ENCODE peak calls at places on chromosomes 5 and 9, in six cellular contexts. One of them, this sample, is unnamed. For H3K4me1, the result is how much of the 10 kb centered on the place peaks cover.

GRCh38 chr9:35688558-35689350 is 971 bp downstream of the TPM2 start:
- DNase-seq in endothelial cell of umbilical vein: peak
- DNase-seq in keratinocyte: no peak
- DNase-seq in heart right ventricle: no peak
- DNase-seq in esophagus squamous epithelium: no peak
- DNase-seq in pancreas: no peak
- DNase-seq in this sample: peak

GRCh38 chr9:109640232-109641078 is 139.5 kb upstream of the PALM2AKAP2 start:
- DNase-seq in endothelial cell of umbilical vein: no peak
- DNase-seq in keratinocyte: no peak
- DNase-seq in heart right ventricle: peak
- DNase-seq in esophagus squamous epithelium: no peak
- DNase-seq in pancreas: peak
- DNase-seq in this sample: peak

GRCh38 chr5:36403601-36404311 is 102.1 kb upstream of the RANBP3L start:
- DNase-seq in endothelial cell of umbilical vein: no peak
- DNase-seq in keratinocyte: no peak
- DNase-seq in heart right ventricle: peak
- DNase-seq in esophagus squamous epithelium: no peak
- DNase-seq in pancreas: no peak
- DNase-seq in this sample: peak

GRCh38 chr5:6704361-6704851 is 8.8 kb upstream of the TENT4A start:
- DNase-seq in endothelial cell of umbilical vein: peak
- DNase-seq in keratinocyte: peak
- DNase-seq in heart right ventricle: peak
- DNase-seq in esophagus squamous epithelium: no peak
- DNase-seq in pancreas: peak
- DNase-seq in this sample: peak

GRCh38 chr9:120402741-120403542 is 177.0 kb downstream of the CDK5RAP2 start:
- DNase-seq in endothelial cell of umbilical vein: no peak
- DNase-seq in keratinocyte: peak
- DNase-seq in heart right ventricle: no peak
- DNase-seq in esophagus squamous epithelium: no peak
- DNase-seq in pancreas: no peak
- DNase-seq in this sample: peak

GRCh38 chr9:124574534-124574933 is 67.3 kb upstream of the NR5A1 start:
- DNase-seq in endothelial cell of umbilical vein: no peak
- DNase-seq in keratinocyte: no peak
- DNase-seq in heart right ventricle: no peak
- DNase-seq in esophagus squamous epithelium: no peak
- DNase-seq in pancreas: no peak
- DNase-seq in this sample: no peak

GRCh38 chr9:136541179-136541578 is 4.7 kb downstream of the NOTCH1 start:
- DNase-seq in endothelial cell of umbilical vein: peak
- DNase-seq in keratinocyte: no peak
- DNase-seq in heart right ventricle: no peak
- DNase-seq in esophagus squamous epithelium: no peak
- DNase-seq in pancreas: no peak
- DNase-seq in this sample: no peak

GRCh38 chr5:97553829-97554452 is 370.9 kb upstream of the RIOK2 start:
- DNase-seq in endothelial cell of umbilical vein: no peak
- DNase-seq in keratinocyte: no peak
- DNase-seq in heart right ventricle: no peak
- DNase-seq in esophagus squamous epithelium: no peak
- DNase-seq in pancreas: no peak
- DNase-seq in this sample: no peak

GRCh38 chr5:58382131-58382534 is 77.8 kb downstream of the PLK2 start:
- DNase-seq in endothelial cell of umbilical vein: no peak
- DNase-seq in keratinocyte: no peak
- DNase-seq in heart right ventricle: peak
- DNase-seq in esophagus squamous epithelium: no peak
- DNase-seq in pancreas: no peak
- DNase-seq in this sample: no peak

GRCh38 chr5:128111818-128112448 is 28.4 kb downstream of the SLC12A2 start:
- DNase-seq in endothelial cell of umbilical vein: peak
- DNase-seq in keratinocyte: no peak
- DNase-seq in heart right ventricle: no peak
- DNase-seq in esophagus squamous epithelium: no peak
- DNase-seq in pancreas: no peak
- DNase-seq in this sample: peak

GRCh38 chr5:16936150-16937022 is at the start of gene MYO10:
- DNase-seq in endothelial cell of umbilical vein: peak
- DNase-seq in keratinocyte: no peak
- DNase-seq in heart right ventricle: peak
- DNase-seq in esophagus squamous epithelium: no peak
- DNase-seq in pancreas: peak
- DNase-seq in this sample: peak

GRCh38 chr9:89877051-89878002 is 272.5 kb downstream of the GADD45G start:
- DNase-seq in endothelial cell of umbilical vein: no peak
- DNase-seq in keratinocyte: no peak
- DNase-seq in heart right ventricle: no peak
- DNase-seq in esophagus squamous epithelium: no peak
- DNase-seq in pancreas: no peak
- DNase-seq in this sample: peak

GRCh38 chr5:118407958-118408357 is 580.4 kb downstream of the DTWD2 start:
- DNase-seq in endothelial cell of umbilical vein: no peak
- DNase-seq in keratinocyte: no peak
- DNase-seq in heart right ventricle: no peak
- DNase-seq in esophagus squamous epithelium: no peak
- DNase-seq in pancreas: no peak
- DNase-seq in this sample: no peak

GRCh38 chr9:135340143-135340655 is 139.4 kb upstream of the PPP1R26 start:
- DNase-seq in endothelial cell of umbilical vein: no peak
- DNase-seq in keratinocyte: no peak
- DNase-seq in heart right ventricle: no peak
- DNase-seq in esophagus squamous epithelium: no peak
- DNase-seq in pancreas: no peak
- DNase-seq in this sample: peak

GRCh38 chr5:139705191-139705590 is 57.0 kb downstream of the CXXC5 start:
- DNase-seq in endothelial cell of umbilical vein: no peak
- DNase-seq in keratinocyte: no peak
- DNase-seq in heart right ventricle: no peak
- DNase-seq in esophagus squamous epithelium: no peak
- DNase-seq in pancreas: no peak
- DNase-seq in this sample: peak

GRCh38 chr5:134784241-134784920 is 25.8 kb downstream of the DDX46 start:
- DNase-seq in endothelial cell of umbilical vein: peak
- DNase-seq in keratinocyte: no peak
- DNase-seq in heart right ventricle: no peak
- DNase-seq in esophagus squamous epithelium: no peak
- DNase-seq in pancreas: no peak
- DNase-seq in this sample: no peak

GRCh38 chr5:138752341-138752950 is 779 bp upstream of the CTNNA1 start:
- DNase-seq in endothelial cell of umbilical vein: no peak
- DNase-seq in keratinocyte: no peak
- DNase-seq in heart right ventricle: peak
- DNase-seq in esophagus squamous epithelium: no peak
- DNase-seq in pancreas: peak
- DNase-seq in this sample: no peak

DNA sequence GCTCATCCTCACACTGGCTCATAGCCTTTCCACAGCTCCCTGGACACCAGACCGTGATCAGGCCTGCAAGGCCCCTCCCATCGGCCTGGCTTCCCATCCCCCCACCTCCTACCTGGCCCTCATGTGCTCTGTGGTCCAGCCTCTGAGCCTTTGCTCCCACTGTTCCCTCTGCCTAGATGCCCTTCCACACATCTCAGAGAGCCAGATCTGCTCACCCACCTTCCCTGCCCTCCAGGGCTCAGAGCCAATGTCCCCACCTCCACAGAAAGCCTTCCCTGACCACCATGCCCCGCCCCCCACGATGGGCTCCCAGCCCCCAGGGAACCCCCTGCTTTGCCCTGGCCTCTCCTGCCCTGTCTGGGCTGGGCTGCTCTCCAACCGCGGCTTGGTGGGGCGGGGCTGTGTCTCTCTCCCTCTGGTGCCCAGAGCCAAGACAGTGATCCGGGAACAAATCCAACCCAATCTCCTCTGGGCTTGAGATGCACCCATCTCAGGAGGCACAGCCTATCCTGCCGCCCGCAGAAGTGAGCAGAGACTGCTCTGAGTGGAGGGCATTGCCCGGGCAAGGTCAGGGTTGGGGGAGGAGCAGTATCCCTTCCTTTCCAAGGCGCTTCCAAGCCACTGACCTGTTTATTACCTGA is 1.6 kb downstream of the NINJ1 start:
- DNase-seq in endothelial cell of umbilical vein: no peak
- DNase-seq in keratinocyte: no peak
- DNase-seq in heart right ventricle: peak
- DNase-seq in esophagus squamous epithelium: no peak
- DNase-seq in pancreas: no peak
- DNase-seq in this sample: peak
- H3K4me1 ChIP-seq in endothelial cell of umbilical vein: half or more
- H3K4me1 ChIP-seq in keratinocyte: under half
- H3K4me1 ChIP-seq in heart right ventricle: half or more
- H3K4me1 ChIP-seq in esophagus squamous epithelium: half or more
- H3K4me1 ChIP-seq in pancreas: under half
- H3K4me1 ChIP-seq in this sample: under half

GRCh38 chr5:178387061-178387855 is 154.7 kb upstream of the PHYKPL start:
- DNase-seq in endothelial cell of umbilical vein: no peak
- DNase-seq in keratinocyte: no peak
- DNase-seq in heart right ventricle: no peak
- DNase-seq in esophagus squamous epithelium: no peak
- DNase-seq in pancreas: no peak
- DNase-seq in this sample: peak

GRCh38 chr5:178387856-178388190 is 155.2 kb upstream of the PHYKPL start:
- DNase-seq in endothelial cell of umbilical vein: no peak
- DNase-seq in keratinocyte: no peak
- DNase-seq in heart right ventricle: no peak
- DNase-seq in esophagus squamous epithelium: no peak
- DNase-seq in pancreas: no peak
- DNase-seq in this sample: peak

GRCh38 chr5:178388381-178389030 is 155.9 kb upstream of the PHYKPL start:
- DNase-seq in endothelial cell of umbilical vein: no peak
- DNase-seq in keratinocyte: no peak
- DNase-seq in heart right ventricle: peak
- DNase-seq in esophagus squamous epithelium: no peak
- DNase-seq in pancreas: no peak
- DNase-seq in this sample: peak

GRCh38 chr5:178389031-178389729 is 156.6 kb upstream of the PHYKPL start:
- DNase-seq in endothelial cell of umbilical vein: no peak
- DNase-seq in keratinocyte: no peak
- DNase-seq in heart right ventricle: no peak
- DNase-seq in esophagus squamous epithelium: no peak
- DNase-seq in pancreas: no peak
- DNase-seq in this sample: peak

DNA sequence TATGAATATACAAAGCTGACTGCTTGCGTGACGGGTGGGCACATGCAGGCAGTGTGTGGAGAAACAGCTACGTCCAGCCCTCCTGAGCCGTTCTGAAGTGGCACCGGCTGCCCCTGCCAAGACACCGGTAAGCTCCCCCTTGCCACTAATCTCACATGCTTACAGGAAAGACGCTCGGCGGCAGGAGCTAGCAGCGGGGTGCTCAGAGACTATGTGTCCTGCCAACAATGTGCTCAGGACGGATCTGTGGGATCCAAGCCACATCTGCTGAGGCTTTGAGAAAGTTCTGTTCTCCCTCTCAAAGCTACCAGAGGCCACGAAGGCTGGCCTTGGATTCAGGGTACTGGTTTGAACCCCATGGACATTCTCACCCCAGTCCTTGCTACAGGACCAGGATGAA is 157.2 kb upstream of the PHYKPL start:
- DNase-seq in endothelial cell of umbilical vein: no peak
- DNase-seq in keratinocyte: no peak
- DNase-seq in heart right ventricle: no peak
- DNase-seq in esophagus squamous epithelium: no peak
- DNase-seq in pancreas: no peak
- DNase-seq in this sample: peak
- H3K4me1 ChIP-seq in endothelial cell of umbilical vein: under half
- H3K4me1 ChIP-seq in keratinocyte: under half
- H3K4me1 ChIP-seq in heart right ventricle: under half
- H3K4me1 ChIP-seq in esophagus squamous epithelium: under half
- H3K4me1 ChIP-seq in pancreas: under half
- H3K4me1 ChIP-seq in this sample: under half

GRCh38 chr5:132081458-132081857 is 7.9 kb downstream of the CSF2 start:
- DNase-seq in endothelial cell of umbilical vein: no peak
- DNase-seq in keratinocyte: no peak
- DNase-seq in heart right ventricle: no peak
- DNase-seq in esophagus squamous epithelium: no peak
- DNase-seq in pancreas: no peak
- DNase-seq in this sample: peak
- H3K4me1 ChIP-seq in endothelial cell of umbilical vein: under half
- H3K4me1 ChIP-seq in keratinocyte: under half
- H3K4me1 ChIP-seq in heart right ventricle: under half
- H3K4me1 ChIP-seq in esophagus squamous epithelium: under half
- H3K4me1 ChIP-seq in pancreas: under half
- H3K4me1 ChIP-seq in this sample: under half

DNA sequence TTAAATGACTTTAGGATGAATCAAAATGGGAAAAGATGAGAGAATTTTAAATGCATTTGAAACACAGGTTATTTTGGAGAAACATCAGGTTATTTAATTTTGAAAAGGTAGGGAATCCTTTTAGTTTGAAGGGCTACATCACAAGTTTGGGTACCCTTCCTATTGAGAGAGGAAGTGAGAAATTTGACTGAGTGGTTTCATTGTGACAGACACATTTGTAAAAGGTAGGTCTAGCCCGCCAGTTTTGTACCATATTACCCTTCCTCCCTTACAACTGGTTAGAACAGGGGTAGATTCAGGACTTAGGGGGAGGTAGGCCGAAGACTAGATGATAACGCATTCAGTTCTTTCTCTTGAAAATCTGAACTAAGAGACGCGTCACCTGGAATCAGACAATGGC is 464.2 kb downstream of the EBF1 start:
- DNase-seq in endothelial cell of umbilical vein: no peak
- DNase-seq in keratinocyte: no peak
- DNase-seq in heart right ventricle: no peak
- DNase-seq in esophagus squamous epithelium: no peak
- DNase-seq in pancreas: no peak
- DNase-seq in this sample: no peak
- H3K4me1 ChIP-seq in endothelial cell of umbilical vein: under half
- H3K4me1 ChIP-seq in keratinocyte: under half
- H3K4me1 ChIP-seq in heart right ventricle: under half
- H3K4me1 ChIP-seq in esophagus squamous epithelium: under half
- H3K4me1 ChIP-seq in pancreas: under half
- H3K4me1 ChIP-seq in this sample: under half